ENCODE peak calls at places on chromosomes 16 and 17, in ten cellular contexts. N is hepatocyte, T is cardiac muscle cell, B is OCI-LY7, M is K562, A is heart left ventricle, E is transverse colon, Z is fibroblast of mammary gland, G is progenitor cell of endocrine pancreas, X is psoas muscle. K is an unnamed sample.

GRCh38 chr16:67528222-67528869 is at the start of gene RIPOR1:
- DNase-seq in E (peak), A (peak), Z (no peak), M (peak), X (peak), T (peak), B (peak), G (peak), N (peak), K (no peak)

GRCh38 chr16:14334366-14335105 is 263.4 kb downstream of the MRTFB start:
- DNase-seq in A (no peak), Z (peak), T (peak), N (no peak), B (no peak), M (no peak), E (no peak), G (no peak), X (no peak), K (peak)

GRCh38 chr16:68396481-68396880 is 51.8 kb downstream of the SMPD3 start:
- DNase-seq in Z (peak), A (peak), M (no peak), G (peak), T (peak), N (peak), E (peak), X (no peak), B (peak), K (peak)

GRCh38 chr16:88681709-88682451 is 4.4 kb downstream of the SNAI3 start:
- DNase-seq in M (no peak), X (peak), G (no peak), A (peak), E (peak), Z (no peak), B (peak), N (no peak), T (peak), K (no peak)

GRCh38 chr17:77677637-77678036 is 280.9 kb upstream of the TNRC6C start:
- DNase-seq in T (no peak), B (no peak), Z (no peak), X (no peak), A (no peak), E (no peak), M (no peak), G (no peak), N (no peak), K (no peak)

GRCh38 chr16:85607331-85607765 is 5.8 kb upstream of the GSE1 start:
- DNase-seq in E (peak), T (peak), A (no peak), B (peak), G (no peak), X (no peak), M (peak), N (no peak), Z (no peak), K (peak)

GRCh38 chr16:77585852-77586251 is 136.5 kb upstream of the NUDT7 start:
- DNase-seq in Z (peak), E (no peak), B (no peak), M (no peak), X (no peak), T (peak), G (no peak), N (no peak), A (no peak), K (no peak)

GRCh38 chr16:16025214-16025968 is 76.0 kb downstream of the ABCC1 start:
- DNase-seq in B (peak), A (no peak), N (no peak), M (peak), X (no peak), E (no peak), G (no peak), T (peak), Z (peak), K (peak)

GRCh38 chr17:37671813-37672544 is 28.7 kb upstream of the DDX52 start:
- DNase-seq in B (no peak), M (no peak), E (no peak), T (peak), G (no peak), X (no peak), A (no peak), N (no peak), Z (peak), K (peak)

GRCh38 chr17:78805301-78805700 is 23.2 kb upstream of the CYTH1 start:
- DNase-seq in E (peak), M (no peak), A (peak), G (no peak), Z (no peak), X (no peak), N (no peak), T (no peak), B (no peak), K (no peak)

GRCh38 chr17:80601146-80601545 is 56.5 kb downstream of the RPTOR start:
- DNase-seq in X (no peak), B (no peak), N (no peak), E (no peak), A (no peak), M (no peak), G (no peak), T (no peak), Z (no peak), K (no peak)

GRCh38 chr16:29148867-29149272 is 164.0 kb downstream of the LAT start:
- DNase-seq in X (no peak), T (no peak), N (no peak), M (no peak), G (no peak), E (peak), B (no peak), Z (no peak), A (peak), K (no peak)

GRCh38 chr16:9469512-9469911 is 378.1 kb downstream of the HAPSTR1 start:
- DNase-seq in N (peak), T (peak), Z (peak), X (no peak), B (no peak), M (no peak), E (no peak), G (no peak), A (no peak), K (peak)

GRCh38 chr16:22380529-22380928 is 6.1 kb upstream of the CDR2 start:
- DNase-seq in X (no peak), Z (no peak), E (no peak), N (no peak), B (no peak), G (no peak), A (no peak), M (no peak), T (peak), K (peak)

GRCh38 chr17:27873746-27874145 is 19.4 kb downstream of the LYRM9 start:
- DNase-seq in T (no peak), B (no peak), Z (no peak), A (no peak), N (no peak), E (no peak), X (no peak), G (no peak), M (no peak), K (peak)

GRCh38 chr16:51225902-51226301 is 74.8 kb upstream of the SALL1 start:
- DNase-seq in E (no peak), N (no peak), X (no peak), Z (no peak), M (no peak), B (no peak), A (no peak), T (no peak), G (no peak), K (no peak)

GRCh38 chr17:41728056-41728455 is 6.4 kb downstream of the HAP1 start:
- DNase-seq in N (no peak), E (no peak), X (no peak), A (no peak), G (no peak), B (peak), M (no peak), T (no peak), Z (no peak), K (no peak)

GRCh38 chr16:75044800-75045361 is 46.1 kb downstream of the ZNRF1 start:
- DNase-seq in G (no peak), B (no peak), M (no peak), E (no peak), Z (peak), A (no peak), N (no peak), X (peak), T (peak), K (peak)

GRCh38 chr17:32516940-32517711 is 30.3 kb downstream of the CDK5R1 start:
- DNase-seq in E (no peak), G (no peak), N (no peak), M (no peak), Z (no peak), X (no peak), A (no peak), B (no peak), T (no peak), K (no peak)

GRCh38 chr16:47317465-47318240 is 143.2 kb downstream of the ITFG1 start:
- DNase-seq in N (no peak), Z (no peak), X (no peak), T (no peak), G (no peak), E (no peak), B (no peak), M (no peak), A (no peak), K (no peak)

GRCh38 chr17:83057397-83057761 is 22.0 kb upstream of the METRNL start:
- DNase-seq in X (no peak), B (no peak), G (no peak), M (no peak), A (peak), N (no peak), E (no peak), Z (no peak), T (no peak), K (no peak)

GRCh38 chr16:62041401-62041800 is 5.2 kb upstream of the CDH8 start:
- DNase-seq in B (peak), E (no peak), X (no peak), M (no peak), Z (peak), N (peak), G (peak), A (no peak), T (peak), K (peak)

GRCh38 chr16:49930841-49931240 is 74.9 kb upstream of the ZNF423 start:
- DNase-seq in G (no peak), Z (no peak), N (no peak), A (no peak), M (no peak), T (no peak), X (no peak), E (no peak), B (no peak), K (no peak)

GRCh38 chr16:26795184-26795583 is 271.5 kb upstream of the C16orf82 start:
- DNase-seq in E (no peak), G (no peak), Z (no peak), T (no peak), N (peak), B (peak), X (no peak), A (no peak), M (peak), K (no peak)

GRCh38 chr17:56939869-56940484 is 20.9 kb downstream of the COIL start:
- DNase-seq in Z (peak), N (peak), X (no peak), A (no peak), M (peak), T (peak), G (no peak), B (peak), E (no peak), K (peak)

GRCh38 chr16:65769055-65769465 is 597.4 kb upstream of the CDH5 start:
- DNase-seq in T (peak), M (peak), B (peak), E (no peak), Z (no peak), G (no peak), A (no peak), X (no peak), N (peak), K (peak)

GRCh38 chr17:73909156-73909555 is 264.9 kb upstream of the SDK2 start:
- DNase-seq in T (no peak), N (no peak), G (no peak), M (no peak), E (no peak), B (no peak), A (no peak), X (no peak), Z (no peak), K (no peak)

GRCh38 chr17:57530026-57530425 is 215.1 kb downstream of the CCDC182 start:
- DNase-seq in Z (no peak), M (no peak), E (no peak), N (no peak), G (no peak), A (no peak), X (no peak), B (no peak), T (no peak), K (no peak)

GRCh38 chr16:73214825-73215481 is 167.0 kb upstream of the ZFHX3 start:
- DNase-seq in A (no peak), E (no peak), N (no peak), Z (peak), T (peak), M (no peak), X (no peak), G (no peak), B (no peak), K (peak)

GRCh38 chr17:74957935-74958549 is 14.5 kb downstream of the HID1 start:
- DNase-seq in Z (peak), M (peak), T (peak), E (peak), N (peak), G (peak), X (peak), B (peak), A (peak), K (peak)

GRCh38 chr17:57861737-57862409 is 12.0 kb upstream of the MRPS23 start:
- DNase-seq in N (peak), G (no peak), B (no peak), Z (peak), X (peak), M (no peak), A (peak), E (peak), T (peak), K (peak)

GRCh38 chr16:73909529-73910035 is 387.0 kb upstream of the PSMD7 start:
- DNase-seq in E (no peak), B (no peak), M (no peak), Z (no peak), X (no peak), G (no peak), A (no peak), N (no peak), T (no peak), K (no peak)

GRCh38 chr17:57480438-57481196 is 224.3 kb downstream of the MSI2 start:
- DNase-seq in T (peak), A (no peak), E (no peak), X (peak), Z (peak), M (no peak), B (no peak), N (no peak), G (no peak), K (peak)

GRCh38 chr16:51119576-51120288 is 31.3 kb downstream of the SALL1 start:
- DNase-seq in G (no peak), M (no peak), T (no peak), A (no peak), N (no peak), Z (peak), B (no peak), E (no peak), X (no peak), K (no peak)

GRCh38 chr17:33596904-33597303 is 303.8 kb upstream of the ASIC2 start:
- DNase-seq in T (no peak), M (no peak), A (no peak), E (no peak), X (no peak), G (no peak), B (no peak), N (no peak), Z (no peak), K (no peak)

GRCh38 chr17:13016881-13017622 is 775 bp downstream of the ELAC2 start:
- DNase-seq in X (no peak), N (no peak), M (no peak), B (no peak), G (no peak), E (no peak), A (no peak), T (peak), Z (peak), K (no peak)

GRCh38 chr17:44972953-44973352 is 4.8 kb upstream of the C1QL1 start:
- DNase-seq in A (no peak), E (no peak), X (no peak), M (no peak), B (no peak), T (peak), G (no peak), N (no peak), Z (peak), K (no peak)

GRCh38 chr17:59641799-59642484 is 22.2 kb downstream of the CLTC start:
- DNase-seq in E (no peak), Z (no peak), M (no peak), T (no peak), N (no peak), X (no peak), B (peak), G (no peak), A (no peak), K (no peak)

DNA sequence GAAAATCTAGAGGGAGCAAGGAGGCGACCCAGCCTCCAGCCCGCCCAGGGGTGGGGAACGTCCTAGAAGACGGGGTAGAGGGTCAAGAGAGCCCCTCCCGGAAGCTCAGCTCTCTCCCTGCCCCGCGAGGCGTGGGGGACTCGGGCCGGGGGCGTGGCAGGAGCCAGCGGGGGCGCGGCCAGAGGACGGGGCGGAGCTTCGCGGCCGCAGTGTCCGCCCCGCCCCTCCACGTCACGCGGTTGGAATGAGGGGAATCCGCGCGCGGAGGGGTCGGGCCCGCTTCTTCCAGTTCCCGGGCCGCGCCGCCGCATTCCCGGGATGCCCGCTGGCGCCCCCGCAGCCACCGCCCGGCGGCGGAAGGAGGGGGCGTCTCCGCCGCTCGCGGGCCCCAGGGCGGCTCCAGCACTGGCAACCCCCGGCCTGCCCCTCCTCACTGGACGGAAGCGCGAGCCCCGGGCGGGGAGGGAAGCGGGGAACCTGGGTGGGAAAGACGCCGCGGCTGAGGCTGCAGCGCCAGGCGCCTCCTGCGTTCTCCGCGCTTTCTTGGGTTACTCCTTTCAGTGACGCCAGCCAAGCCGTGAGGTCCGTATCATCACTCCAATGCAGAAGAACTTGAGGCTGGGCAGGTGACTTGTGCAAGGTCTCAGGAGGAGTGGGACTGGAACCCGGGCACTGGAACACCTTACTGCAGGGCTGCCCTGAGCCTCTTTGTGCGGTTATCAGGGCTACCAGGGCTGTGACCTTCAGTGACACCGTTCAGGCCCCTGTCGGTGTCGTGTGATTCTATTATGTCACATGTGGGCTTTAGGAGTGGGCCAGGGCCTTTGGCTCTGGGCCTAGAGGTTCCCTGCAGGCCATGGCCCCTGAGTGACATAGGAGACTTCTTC is 4.3 kb downstream of the MYO1C start:
- DNase-seq in E (peak), A (peak), N (peak), T (peak), M (peak), B (peak), Z (peak), G (peak), X (peak), K (peak)
- TF ChIP-seq CTCF in E (no peak), A (peak), N (no peak), T (no peak), M (no peak), B (no peak), Z (no peak), G (no peak), X (no peak), K (no peak)

DNA sequence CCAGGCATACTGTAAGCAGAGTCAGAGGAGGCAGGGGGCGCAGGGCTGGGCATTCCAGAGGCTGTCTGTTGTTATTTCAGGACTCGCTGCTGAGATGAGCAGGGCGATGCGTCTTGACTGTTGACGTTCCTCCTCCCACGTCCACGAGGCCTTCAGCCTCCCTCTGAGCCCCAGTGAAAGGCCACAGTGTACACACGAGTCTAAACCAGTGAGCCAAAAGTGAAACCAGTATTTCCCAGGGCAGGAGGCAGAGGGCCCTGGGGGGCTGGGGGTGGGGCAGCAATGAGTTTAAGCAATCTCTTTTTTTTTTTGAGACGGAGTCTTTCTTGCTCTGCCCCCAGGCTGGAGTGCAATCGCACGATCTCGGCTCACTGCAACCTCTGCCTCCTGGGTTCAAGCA is 21.5 kb downstream of the SMTNL2 start:
- DNase-seq in T (peak), Z (peak), E (peak), M (no peak), A (peak), N (peak), G (no peak), B (no peak), X (peak), K (peak)
- TF ChIP-seq CTCF in T (no peak), Z (no peak), E (no peak), M (no peak), A (no peak), N (no peak), G (no peak), B (no peak), X (no peak), K (peak)

GRCh38 chr17:15436399-15437369 is 30.7 kb downstream of the CDRT4 start:
- DNase-seq in T (peak), B (peak), G (no peak), X (peak), Z (peak), M (peak), A (peak), N (peak), E (peak), K (peak)

GRCh38 chr17:15431201-15431600 is 36.2 kb downstream of the CDRT4 start:
- DNase-seq in B (no peak), M (no peak), X (peak), G (no peak), A (no peak), E (peak), T (no peak), N (peak), Z (peak), K (peak)

GRCh38 chr17:15431766-15432165 is 35.7 kb downstream of the CDRT4 start:
- DNase-seq in M (no peak), A (no peak), E (no peak), N (no peak), T (no peak), G (no peak), X (peak), B (no peak), Z (no peak), K (peak)

DNA sequence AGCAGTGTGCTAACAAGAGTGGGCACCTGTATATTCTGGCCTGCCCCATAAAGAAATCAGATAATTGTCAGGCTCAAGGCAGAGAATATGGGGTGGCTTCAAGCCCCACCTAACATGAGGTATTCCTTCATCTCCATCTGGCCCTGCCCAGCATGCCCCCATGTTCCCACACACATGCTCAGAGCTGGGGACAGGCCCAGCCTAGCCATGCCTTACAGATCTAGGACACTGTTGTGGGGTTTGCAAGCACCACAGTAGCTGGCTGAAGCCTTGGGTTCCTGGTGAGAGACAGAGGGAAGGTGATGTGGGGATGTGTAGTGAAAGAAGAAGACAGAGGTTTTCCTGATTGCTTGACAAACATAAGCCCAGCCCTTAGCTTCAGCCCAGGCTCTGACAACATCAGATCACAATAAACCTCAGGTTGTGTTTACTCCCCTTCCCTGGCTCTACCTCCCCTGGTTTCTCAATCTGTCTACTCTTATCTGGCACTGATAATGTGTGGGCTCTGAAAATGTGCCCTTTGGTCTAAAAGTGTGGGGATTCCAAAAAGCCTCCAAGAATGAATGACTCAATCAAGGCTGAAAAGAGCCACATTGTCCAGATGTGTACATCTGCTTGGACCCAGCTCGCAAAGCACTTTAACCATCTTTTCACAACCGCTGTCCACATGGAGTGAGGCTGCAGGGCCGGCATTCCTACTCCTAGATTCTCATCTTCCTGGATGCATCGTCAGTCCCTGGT is 34.4 kb downstream of the CDRT4 start:
- DNase-seq in G (no peak), M (no peak), X (no peak), N (peak), E (no peak), Z (peak), B (no peak), A (no peak), T (peak), K (peak)
- TF ChIP-seq CTCF in G (no peak), M (no peak), X (no peak), N (no peak), E (no peak), Z (no peak), B (no peak), A (no peak), T (no peak), K (no peak)

GRCh38 chr17:43368740-43369506 is 29.9 kb upstream of the ARL4D start:
- DNase-seq in G (peak), A (peak), T (peak), E (peak), N (peak), B (peak), M (no peak), X (peak), Z (peak), K (peak)
- TF ChIP-seq CTCF in G (no peak), A (peak), T (no peak), E (no peak), N (peak), B (no peak), M (no peak), X (peak), Z (no peak), K (no peak)